ENCODE peak calls at places on chromosomes 16 and 17, in four cellular contexts. One of them, this sample, is unnamed.

GRCh38 chr16:12536412-12536746 is 267.3 kb downstream of the CPPED1 start:
- DNase-seq in activated T-helper 9 cell treated with anti-CD3 and anti-CD28 coated beads, Interleukin-2, amount 50 U/mL, for 16 hours: no peak
- DNase-seq in stimulated activated CD4-positive, alpha-beta T cell treated with anti-CD3 and anti-CD28 coated beads, Interleukin-12 subunit alpha, Interleukin-12 subunit beta, amount 100 ng/mL, for 24 hours: no peak
- DNase-seq in NCI-H1694: no peak
- DNase-seq in this sample: no peak

GRCh38 chr16:66728804-66729203 is 22.6 kb downstream of the DYNC1LI2 start:
- DNase-seq in activated T-helper 9 cell treated with anti-CD3 and anti-CD28 coated beads, Interleukin-2, amount 50 U/mL, for 16 hours: no peak
- DNase-seq in stimulated activated CD4-positive, alpha-beta T cell treated with anti-CD3 and anti-CD28 coated beads, Interleukin-12 subunit alpha, Interleukin-12 subunit beta, amount 100 ng/mL, for 24 hours: no peak
- DNase-seq in NCI-H1694: no peak
- DNase-seq in this sample: no peak

GRCh38 chr17:67576471-67576870 is 141.3 kb upstream of the NOL11 start:
- DNase-seq in activated T-helper 9 cell treated with anti-CD3 and anti-CD28 coated beads, Interleukin-2, amount 50 U/mL, for 16 hours: no peak
- DNase-seq in stimulated activated CD4-positive, alpha-beta T cell treated with anti-CD3 and anti-CD28 coated beads, Interleukin-12 subunit alpha, Interleukin-12 subunit beta, amount 100 ng/mL, for 24 hours: no peak
- DNase-seq in NCI-H1694: no peak
- DNase-seq in this sample: no peak

GRCh38 chr16:78816499-78817441 is 717.3 kb downstream of the WWOX start:
- DNase-seq in activated T-helper 9 cell treated with anti-CD3 and anti-CD28 coated beads, Interleukin-2, amount 50 U/mL, for 16 hours: no peak
- DNase-seq in stimulated activated CD4-positive, alpha-beta T cell treated with anti-CD3 and anti-CD28 coated beads, Interleukin-12 subunit alpha, Interleukin-12 subunit beta, amount 100 ng/mL, for 24 hours: no peak
- DNase-seq in NCI-H1694: no peak
- DNase-seq in this sample: no peak

GRCh38 chr17:62761884-62762283 is 46.2 kb downstream of the MARCHF10 start:
- DNase-seq in activated T-helper 9 cell treated with anti-CD3 and anti-CD28 coated beads, Interleukin-2, amount 50 U/mL, for 16 hours: no peak
- DNase-seq in stimulated activated CD4-positive, alpha-beta T cell treated with anti-CD3 and anti-CD28 coated beads, Interleukin-12 subunit alpha, Interleukin-12 subunit beta, amount 100 ng/mL, for 24 hours: no peak
- DNase-seq in NCI-H1694: no peak
- DNase-seq in this sample: peak

GRCh38 chr17:74287203-74287602 is 13.2 kb downstream of the DNAI2 start:
- DNase-seq in activated T-helper 9 cell treated with anti-CD3 and anti-CD28 coated beads, Interleukin-2, amount 50 U/mL, for 16 hours: no peak
- DNase-seq in stimulated activated CD4-positive, alpha-beta T cell treated with anti-CD3 and anti-CD28 coated beads, Interleukin-12 subunit alpha, Interleukin-12 subunit beta, amount 100 ng/mL, for 24 hours: no peak
- DNase-seq in NCI-H1694: no peak
- DNase-seq in this sample: no peak

GRCh38 chr16:54026456-54026855 is 260.1 kb downstream of the IRX3 start:
- DNase-seq in activated T-helper 9 cell treated with anti-CD3 and anti-CD28 coated beads, Interleukin-2, amount 50 U/mL, for 16 hours: no peak
- DNase-seq in stimulated activated CD4-positive, alpha-beta T cell treated with anti-CD3 and anti-CD28 coated beads, Interleukin-12 subunit alpha, Interleukin-12 subunit beta, amount 100 ng/mL, for 24 hours: no peak
- DNase-seq in NCI-H1694: no peak
- DNase-seq in this sample: no peak

GRCh38 chr17:50267074-50267841 is 7.0 kb upstream of the TMEM92 start:
- DNase-seq in activated T-helper 9 cell treated with anti-CD3 and anti-CD28 coated beads, Interleukin-2, amount 50 U/mL, for 16 hours: no peak
- DNase-seq in stimulated activated CD4-positive, alpha-beta T cell treated with anti-CD3 and anti-CD28 coated beads, Interleukin-12 subunit alpha, Interleukin-12 subunit beta, amount 100 ng/mL, for 24 hours: no peak
- DNase-seq in NCI-H1694: no peak
- DNase-seq in this sample: no peak

GRCh38 chr17:40664582-40665333 is at the start of gene KRT222:
- DNase-seq in activated T-helper 9 cell treated with anti-CD3 and anti-CD28 coated beads, Interleukin-2, amount 50 U/mL, for 16 hours: no peak
- DNase-seq in stimulated activated CD4-positive, alpha-beta T cell treated with anti-CD3 and anti-CD28 coated beads, Interleukin-12 subunit alpha, Interleukin-12 subunit beta, amount 100 ng/mL, for 24 hours: no peak
- DNase-seq in NCI-H1694: no peak
- DNase-seq in this sample: no peak

GRCh38 chr17:29433551-29433950 is 43.4 kb downstream of the TAOK1 start:
- DNase-seq in activated T-helper 9 cell treated with anti-CD3 and anti-CD28 coated beads, Interleukin-2, amount 50 U/mL, for 16 hours: no peak
- DNase-seq in stimulated activated CD4-positive, alpha-beta T cell treated with anti-CD3 and anti-CD28 coated beads, Interleukin-12 subunit alpha, Interleukin-12 subunit beta, amount 100 ng/mL, for 24 hours: no peak
- DNase-seq in NCI-H1694: no peak
- DNase-seq in this sample: no peak

GRCh38 chr17:7575959-7576358 is 3.5 kb upstream of the CD68 start:
- DNase-seq in activated T-helper 9 cell treated with anti-CD3 and anti-CD28 coated beads, Interleukin-2, amount 50 U/mL, for 16 hours: no peak
- DNase-seq in stimulated activated CD4-positive, alpha-beta T cell treated with anti-CD3 and anti-CD28 coated beads, Interleukin-12 subunit alpha, Interleukin-12 subunit beta, amount 100 ng/mL, for 24 hours: no peak
- DNase-seq in NCI-H1694: no peak
- DNase-seq in this sample: no peak

GRCh38 chr16:14302031-14302398 is 230.9 kb downstream of the MRTFB start:
- DNase-seq in activated T-helper 9 cell treated with anti-CD3 and anti-CD28 coated beads, Interleukin-2, amount 50 U/mL, for 16 hours: no peak
- DNase-seq in stimulated activated CD4-positive, alpha-beta T cell treated with anti-CD3 and anti-CD28 coated beads, Interleukin-12 subunit alpha, Interleukin-12 subunit beta, amount 100 ng/mL, for 24 hours: no peak
- DNase-seq in NCI-H1694: no peak
- DNase-seq in this sample: no peak